ENCODE peak calls at places on chromosomes 2 and 18, in six cellular contexts. H, X, N, F, L and G are unnamed samples.

GRCh38 chr2:40178171-40178778 is 273.6 kb downstream of the SLC8A1 start:
- DNase-seq in H (no peak), X (no peak), N (peak; percentile 5), F (no peak), L (no peak), G (no peak)

GRCh38 chr2:437772-438393 is 150.0 kb upstream of the ALKAL2 start:
- DNase-seq in H (no peak), X (no peak), N (no peak), F (peak; percentile 41), L (peak; percentile 38), G (no peak)

GRCh38 chr2:36492216-36492945 is 105.6 kb downstream of the FEZ2 start:
- DNase-seq in H (peak; percentile 83), X (peak; percentile 86), N (no peak), F (no peak), L (no peak), G (no peak)

GRCh38 chr2:20438334-20439192 is 8.3 kb upstream of the RHOB start:
- DNase-seq in H (peak; percentile 94), X (peak; percentile 96), N (no peak), F (no peak), L (no peak), G (no peak)

GRCh38 chr2:177551989-177552413 is 159.4 kb downstream of the AGPS start:
- DNase-seq in H (no peak), X (no peak), N (peak; percentile 59), F (no peak), L (no peak), G (no peak)

GRCh38 chr2:236665572-236666118 is 96.0 kb downstream of the ACKR3 start:
- DNase-seq in H (no peak), X (no peak), N (no peak), F (no peak), L (peak; percentile 58), G (no peak)

GRCh38 chr2:96897491-96898134 is 27.7 kb upstream of the SEMA4C start:
- DNase-seq in H (peak; percentile 33), X (no peak), N (no peak), F (no peak), L (no peak), G (no peak)

GRCh38 chr2:74148457-74149248 is 941 bp upstream of the BOLA3 start:
- DNase-seq in H (no peak), X (no peak), N (no peak), F (no peak), L (no peak), G (no peak)

GRCh38 chr2:55282110-55282917 is 13.3 kb upstream of the MTIF2 start:
- DNase-seq in H (peak; percentile 80), X (peak; percentile 88), N (peak; percentile 89), F (peak; percentile 87), L (peak; percentile 92), G (peak; percentile 57)

GRCh38 chr2:215272918-215273317 is 38.9 kb upstream of the ATIC start:
- DNase-seq in H (no peak), X (no peak), N (no peak), F (no peak), L (no peak), G (no peak)

GRCh38 chr18:64720781-64721464 is 572.0 kb upstream of the LINC00305 start:
- DNase-seq in H (no peak), X (no peak), N (peak; percentile 1), F (no peak), L (no peak), G (peak; percentile 49)

GRCh38 chr18:76823574-76823973 is 1.2 kb downstream of the ZNF236 start:
- DNase-seq in H (peak; percentile 15), X (peak; percentile 58), N (peak; percentile 72), F (peak; percentile 66), L (no peak), G (peak; percentile 30)
- H3K9ac ChIP-seq in H (peak overlapping the region; percentile 92), X (peak overlapping the region; percentile 91), N (peak overlapping the region; percentile 95), F (no peak overlapping the region), L (peak overlapping the region; percentile 14), G (peak overlapping the region; percentile 73)

GRCh38 chr2:179237209-179237946 is 27.3 kb downstream of the SESTD1 start:
- DNase-seq in H (no peak), X (no peak), N (no peak), F (no peak), L (no peak), G (no peak)

GRCh38 chr2:179238027-179238426 is 26.6 kb downstream of the SESTD1 start:
- DNase-seq in H (no peak), X (no peak), N (no peak), F (no peak), L (no peak), G (no peak)

GRCh38 chr2:179233626-179234430 is 30.8 kb downstream of the SESTD1 start:
- DNase-seq in H (no peak), X (peak; percentile 24), N (no peak), F (no peak), L (no peak), G (no peak)

GRCh38 chr2:179234658-179235240 is 29.9 kb downstream of the SESTD1 start:
- DNase-seq in H (no peak), X (no peak), N (no peak), F (no peak), L (no peak), G (no peak)

DNA sequence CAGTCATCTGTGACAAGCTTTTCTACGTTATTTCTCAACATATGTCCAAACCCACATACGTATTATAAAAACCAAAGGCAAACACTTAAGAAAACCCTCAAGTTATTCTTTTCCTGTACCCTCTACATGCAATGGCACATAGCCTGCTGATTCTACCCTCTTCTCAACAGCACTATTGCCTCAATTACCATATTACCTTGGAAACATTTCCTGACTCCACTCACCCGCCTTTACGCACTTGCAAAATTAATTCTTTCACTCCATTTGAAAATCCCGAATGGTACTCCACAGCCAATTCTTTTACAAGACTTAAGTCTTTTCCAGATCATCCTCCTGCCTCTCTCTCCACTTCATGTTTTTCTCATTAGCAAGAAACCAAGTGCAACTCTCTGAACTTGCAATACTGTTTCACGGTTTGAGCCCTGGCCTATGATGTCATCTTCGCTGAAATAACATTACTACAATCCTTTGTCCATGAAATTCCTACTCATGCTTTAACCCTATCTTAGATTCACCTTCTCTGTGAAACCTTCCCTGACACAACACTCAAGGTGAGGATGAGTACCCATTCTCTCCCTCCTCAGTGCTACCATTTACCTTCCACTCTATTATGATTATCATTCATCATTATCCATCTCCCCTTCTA is 29.0 kb downstream of the SESTD1 start:
- DNase-seq in H (peak; percentile 40), X (no peak), N (no peak), F (no peak), L (no peak), G (no peak)
- H2BK5ac ChIP-seq in H (no peak overlapping the region), X (no peak overlapping the region), N (no peak overlapping the region), F (no peak overlapping the region), L (no peak overlapping the region), G (no peak overlapping the region)

GRCh38 chr2:72144746-72145657 is 2.7 kb downstream of the CYP26B1 start:
- DNase-seq in H (no peak), X (peak; percentile 30), N (peak; percentile 82), F (peak; percentile 92), L (peak; percentile 21), G (peak; percentile 44)
- H3K4me3 ChIP-seq in H (peak overlapping the region; percentile 11), X (peak overlapping the region; percentile 12), N (peak overlapping the region; percentile 36), F (peak overlapping the region; percentile 34), L (peak overlapping the region; percentile 64), G (peak overlapping the region; percentile 69)

DNA sequence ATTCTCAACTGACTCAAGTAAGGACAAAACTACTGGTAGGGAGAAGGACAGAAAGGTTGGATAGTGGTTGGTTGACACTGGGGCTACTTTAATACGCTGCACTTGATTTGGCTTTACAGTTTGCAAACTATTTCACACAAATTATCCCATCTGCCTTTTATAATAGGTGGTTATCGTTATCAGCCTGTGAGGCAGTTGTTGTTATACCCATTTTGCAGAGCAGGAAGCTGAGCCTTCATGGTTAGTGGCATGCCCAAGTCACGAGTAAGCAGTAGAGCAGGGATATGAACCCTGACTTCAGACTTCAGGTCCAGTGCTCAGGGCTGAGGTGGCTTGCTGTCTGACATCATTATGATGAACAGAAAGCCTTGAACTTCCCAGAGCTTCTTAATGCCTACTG is 5.3 kb downstream of the CTIF start:
- DNase-seq in H (peak; percentile 48), X (no peak), N (peak; percentile 21), F (no peak), L (no peak), G (no peak)
- H3K9ac ChIP-seq in H (no peak overlapping the region), X (no peak overlapping the region), N (no peak overlapping the region), F (no peak overlapping the region), L (no peak overlapping the region), G (no peak overlapping the region)

GRCh38 chr2:70124983-70125480 is 37.8 kb downstream of the PCBP1 start:
- DNase-seq in H (peak; percentile 31), X (peak; percentile 72), N (peak; percentile 66), F (peak; percentile 75), L (peak; percentile 73), G (no peak)
- H2BK5ac ChIP-seq in H (peak overlapping the region; percentile 53), X (peak overlapping the region; percentile 88), N (peak overlapping the region; percentile 85), F (peak overlapping the region; percentile 98), L (peak overlapping the region; percentile 99), G (peak overlapping the region; percentile 97)

DNA sequence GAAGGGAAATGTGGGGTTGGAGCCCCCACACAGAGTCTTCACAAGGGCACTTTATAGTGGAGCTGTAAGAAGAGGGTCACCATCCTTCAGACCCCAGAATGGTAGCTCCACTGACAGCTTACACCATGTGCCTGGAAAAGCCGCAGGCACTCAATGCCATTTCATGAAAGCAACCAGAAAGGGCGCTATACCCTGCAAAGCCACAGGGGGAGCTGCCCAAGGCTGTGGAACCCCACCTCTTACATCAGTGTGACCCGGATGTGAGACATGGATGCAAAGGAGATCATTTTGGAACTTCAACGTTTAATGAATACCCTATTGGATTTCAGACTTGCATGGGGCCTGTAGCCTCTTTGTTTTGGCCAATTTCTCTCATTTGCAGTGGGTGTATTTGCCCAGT is 694.7 kb downstream of the CBLN2 start:
- DNase-seq in H (no peak), X (no peak), N (no peak), F (peak; percentile 51), L (no peak), G (no peak)
- H3K4me3 ChIP-seq in H (no peak overlapping the region), X (no peak overlapping the region), N (no peak overlapping the region), F (no peak overlapping the region), L (no peak overlapping the region), G (no peak overlapping the region)

GRCh38 chr18:12287684-12288405 is 20.2 kb upstream of the TUBB6 start:
- DNase-seq in H (peak; percentile 95), X (peak; percentile 90), N (peak; percentile 31), F (peak; percentile 85), L (peak; percentile 92), G (no peak)
- H3K9ac ChIP-seq in H (peak overlapping the region; percentile 68), X (peak overlapping the region; percentile 90), N (peak overlapping the region; percentile 50), F (no peak overlapping the region), L (peak overlapping the region; percentile 8), G (peak overlapping the region; percentile 79)